ENCODE peak calls at places on chromosomes 16 and 17, in nine cellular contexts. L, H, J, A, G, N, I, S and K are unnamed samples. For H3K4me1, the result is how much of the 10 kb centered on the place peaks cover.

GRCh38 chr17:41972571-41973411 is 6.2 kb downstream of the CNP start:
- DNase-seq in L (no peak), J (no peak), S (no peak), I (peak), H (peak), A (no peak), G (no peak), N (no peak), K (no peak)

GRCh38 chr17:44997733-44998520 is 29.8 kb upstream of the C1QL1 start:
- DNase-seq in A (no peak), G (no peak), H (no peak), N (no peak), I (peak), S (no peak), J (no peak), L (no peak), K (no peak)

GRCh38 chr17:80980397-80981061 is 11.1 kb upstream of the CHMP6 start:
- DNase-seq in L (no peak), S (no peak), J (no peak), H (no peak), G (no peak), N (no peak), A (no peak), I (no peak), K (no peak)

GRCh38 chr16:20740007-20740883 is 1.4 kb downstream of the THUMPD1 start:
- DNase-seq in I (no peak), A (no peak), N (no peak), S (no peak), L (no peak), J (no peak), H (no peak), G (no peak), K (peak)

GRCh38 chr16:66741131-66741900 is 10.1 kb downstream of the DYNC1LI2 start:
- DNase-seq in A (peak), G (no peak), N (peak), I (peak), H (peak), J (no peak), L (no peak), S (no peak), K (no peak)

GRCh38 chr16:84308120-84308519 is 13.4 kb downstream of the WFDC1 start:
- DNase-seq in L (no peak), N (peak), A (peak), G (no peak), I (peak), J (no peak), H (peak), S (no peak), K (no peak)

GRCh38 chr16:69404275-69404805 is 18.5 kb upstream of the TERF2 start:
- DNase-seq in I (peak), L (no peak), H (no peak), G (no peak), S (no peak), A (no peak), J (no peak), N (peak), K (no peak)

GRCh38 chr17:34139996-34140395 is 115.1 kb upstream of the CCL2 start:
- DNase-seq in L (no peak), J (no peak), I (no peak), A (no peak), N (no peak), G (no peak), H (no peak), S (no peak), K (no peak)

GRCh38 chr16:82832861-82833260 is 206.1 kb downstream of the CDH13 start:
- DNase-seq in G (no peak), A (no peak), I (no peak), S (no peak), H (no peak), J (no peak), N (no peak), L (no peak), K (no peak)

GRCh38 chr16:2071454-2072263 is 23.9 kb downstream of the TSC2 start:
- DNase-seq in I (no peak), J (no peak), H (no peak), S (no peak), L (no peak), G (no peak), N (no peak), A (no peak), K (no peak)

GRCh38 chr17:73770115-73770848 is 126.0 kb upstream of the SDK2 start:
- DNase-seq in J (no peak), H (peak), A (peak), L (no peak), G (no peak), N (peak), I (peak), S (no peak), K (no peak)

GRCh38 chr17:12514596-12514995 is 151.1 kb upstream of the MYOCD start:
- DNase-seq in N (no peak), I (no peak), G (no peak), H (no peak), S (no peak), J (no peak), A (no peak), L (no peak), K (no peak)

GRCh38 chr16:67013238-67013822 is 15.6 kb upstream of the CBFB start:
- DNase-seq in L (no peak), A (no peak), S (no peak), G (no peak), H (no peak), N (no peak), J (no peak), I (no peak), K (no peak)

GRCh38 chr16:66295761-66296546 is 70.5 kb upstream of the CDH5 start:
- DNase-seq in J (no peak), S (no peak), A (no peak), G (no peak), N (no peak), I (no peak), L (no peak), H (no peak), K (no peak)

GRCh38 chr16:85190572-85190971 is 78.3 kb upstream of the CIBAR2 start:
- DNase-seq in J (no peak), L (no peak), N (no peak), G (no peak), I (no peak), S (no peak), H (no peak), A (no peak), K (no peak)

GRCh38 chr17:71980171-71980570 is 140.6 kb upstream of the SOX9 start:
- DNase-seq in H (no peak), S (no peak), G (no peak), A (no peak), L (no peak), J (no peak), I (no peak), N (no peak), K (no peak)

GRCh38 chr16:6528217-6528616 is 804.4 kb upstream of the RBFOX1 start:
- DNase-seq in J (no peak), I (no peak), L (no peak), H (no peak), A (no peak), N (no peak), G (no peak), S (no peak), K (no peak)

GRCh38 chr16:56610017-56610608 is 1.7 kb downstream of the MT2A start:
- DNase-seq in A (peak), I (peak), H (peak), J (peak), N (peak), G (no peak), S (peak), L (peak), K (peak)

GRCh38 chr16:31213877-31214704 is at the start of gene TRIM72:
- DNase-seq in N (no peak), S (no peak), H (peak), J (no peak), G (no peak), A (no peak), L (no peak), I (no peak), K (no peak)

GRCh38 chr17:29127840-29128239 is 52.4 kb downstream of the MYO18A start:
- DNase-seq in S (no peak), N (no peak), I (no peak), H (no peak), A (no peak), J (no peak), L (no peak), G (no peak), K (no peak)

GRCh38 chr17:8965394-8966168 is at the start of gene PIK3R5:
- DNase-seq in I (peak), J (peak), N (peak), S (peak), G (no peak), L (peak), H (peak), A (no peak), K (peak)

GRCh38 chr17:8968503-8968902 is 3.0 kb upstream of the PIK3R5 start:
- DNase-seq in I (no peak), J (no peak), S (no peak), H (no peak), N (no peak), L (no peak), G (no peak), A (no peak), K (no peak)

GRCh38 chr17:8963665-8964258 is 1.7 kb downstream of the PIK3R5 start:
- DNase-seq in G (no peak), H (no peak), J (no peak), L (no peak), A (no peak), N (no peak), S (no peak), I (no peak), K (no peak)

GRCh38 chr17:8964801-8965393 is 610 bp downstream of the PIK3R5 start:
- DNase-seq in G (no peak), L (peak), I (no peak), N (no peak), J (peak), A (no peak), H (no peak), S (no peak), K (peak)

GRCh38 chr17:8966926-8967325 is 1.4 kb upstream of the PIK3R5 start:
- DNase-seq in G (no peak), I (no peak), J (no peak), L (no peak), S (no peak), A (no peak), H (no peak), N (no peak), K (no peak)
- H3K4me3 ChIP-seq in G (no peak), I (no peak), J (no peak), L (no peak), S (no peak), A (no peak), H (no peak), N (no peak), K (no peak)

GRCh38 chr17:18964018-18964351 is 12.0 kb downstream of the SLC5A10 start:
- DNase-seq in A (no peak), I (no peak), H (no peak), L (no peak), G (no peak), S (no peak), J (no peak), N (no peak), K (no peak)
- H3K27ac ChIP-seq in A (no peak), I (no peak), H (no peak), L (no peak), G (no peak), S (no peak), J (no peak), N (no peak), K (no peak)

GRCh38 chr16:75066861-75067447 is 49.6 kb downstream of the LDHD start:
- DNase-seq in A (no peak), H (no peak), G (no peak), N (no peak), I (no peak), J (no peak), S (no peak), L (no peak), K (no peak)
- H3K4me1 ChIP-seq in A (under half), H (half or more), G (under half), N (half or more), I (under half), J (under half), S (under half), L (under half), K (under half)

GRCh38 chr16:17459903-17460521 is 10.7 kb downstream of the XYLT1 start:
- DNase-seq in G (no peak), N (peak), A (peak), S (no peak), L (no peak), J (no peak), I (no peak), H (no peak), K (no peak)
- H3K4me3 ChIP-seq in G (no peak), N (no peak), A (no peak), S (no peak), L (no peak), J (no peak), I (no peak), H (no peak), K (no peak)